ENCODE peak calls at places on chromosome 15, in nine cellular contexts. S, A, F, N, K, I, Y, Q and W are unnamed samples.

GRCh38 chr15:73870700-73871408 is 2.5 kb upstream of the TBC1D21 start:
- DNase-seq in S (peak), A (no peak), F (no peak), N (no peak), K (no peak), I (no peak), Y (no peak), Q (no peak), W (peak)

GRCh38 chr15:85837011-85837433 is 42.3 kb upstream of the KLHL25 start:
- DNase-seq in S (no peak), A (peak), F (no peak), N (no peak), K (no peak), I (no peak), Y (no peak), Q (no peak), W (no peak)

GRCh38 chr15:82531496-82532382 is 8.5 kb downstream of the RPS17 start:
- DNase-seq in S (no peak), A (no peak), F (no peak), N (no peak), K (no peak), I (no peak), Y (no peak), Q (no peak), W (no peak)

GRCh38 chr15:57727031-57727430 is 20.5 kb downstream of the POLR2M start:
- DNase-seq in S (no peak), A (peak), F (no peak), N (no peak), K (no peak), I (no peak), Y (no peak), Q (no peak), W (no peak)

GRCh38 chr15:90004671-90005070 is 3.5 kb downstream of the ZNF710 start:
- DNase-seq in S (peak), A (peak), F (no peak), N (no peak), K (no peak), I (no peak), Y (no peak), Q (no peak), W (no peak)

GRCh38 chr15:45114076-45114750 is at the start of the genes DUOX2 and DUOXA2:
- DNase-seq in S (no peak), A (no peak), F (peak), N (peak), K (no peak), I (no peak), Y (no peak), Q (no peak), W (no peak)

GRCh38 chr15:77083381-77084160 is 12.7 kb upstream of the TSPAN3 start:
- DNase-seq in S (peak), A (peak), F (peak), N (peak), K (no peak), I (no peak), Y (peak), Q (peak), W (peak)

GRCh38 chr15:78977091-78977571 is 32.3 kb upstream of the CTSH start:
- DNase-seq in S (no peak), A (no peak), F (no peak), N (no peak), K (no peak), I (no peak), Y (no peak), Q (no peak), W (no peak)

GRCh38 chr15:76546805-76547204 is 210.2 kb downstream of the ISL2 start:
- DNase-seq in S (no peak), A (no peak), F (no peak), N (no peak), K (no peak), I (no peak), Y (no peak), Q (no peak), W (no peak)

GRCh38 chr15:73927476-73928240 is 1.4 kb downstream of the LOXL1 start:
- DNase-seq in S (peak), A (peak), F (peak), N (peak), K (no peak), I (peak), Y (no peak), Q (peak), W (peak)

GRCh38 chr15:58458076-58458475 is 26.3 kb downstream of the LIPC start:
- DNase-seq in S (no peak), A (no peak), F (no peak), N (no peak), K (no peak), I (no peak), Y (no peak), Q (no peak), W (peak)

GRCh38 chr15:77225641-77226040 is 154.7 kb upstream of the TSPAN3 start:
- DNase-seq in S (peak), A (no peak), F (no peak), N (no peak), K (no peak), I (no peak), Y (no peak), Q (no peak), W (no peak)

GRCh38 chr15:31465083-31465955 is 138.7 kb downstream of the KLF13 start:
- DNase-seq in S (no peak), A (peak), F (peak), N (no peak), K (no peak), I (no peak), Y (no peak), Q (no peak), W (no peak)

GRCh38 chr15:78056714-78057269 is 20.7 kb downstream of the TBC1D2B start:
- DNase-seq in S (no peak), A (peak), F (no peak), N (peak), K (peak), I (no peak), Y (no peak), Q (peak), W (peak)

GRCh38 chr15:44722011-44722410 is 10.7 kb downstream of the B2M start:
- DNase-seq in S (no peak), A (no peak), F (no peak), N (no peak), K (no peak), I (no peak), Y (no peak), Q (no peak), W (no peak)

GRCh38 chr15:80183886-80184285 is 31.1 kb downstream of the FAH start:
- DNase-seq in S (no peak), A (no peak), F (no peak), N (no peak), K (no peak), I (no peak), Y (no peak), Q (no peak), W (no peak)

GRCh38 chr15:46441294-46442062 is 806.6 kb downstream of the SQOR start:
- DNase-seq in S (no peak), A (no peak), F (no peak), N (no peak), K (no peak), I (no peak), Y (no peak), Q (no peak), W (no peak)

GRCh38 chr15:36658905-36659304 is 79.5 kb downstream of the CDIN1 start:
- DNase-seq in S (no peak), A (no peak), F (no peak), N (no peak), K (no peak), I (no peak), Y (no peak), Q (no peak), W (no peak)

GRCh38 chr15:92020765-92021164 is 167.3 kb downstream of the SLCO3A1 start:
- DNase-seq in S (peak), A (no peak), F (no peak), N (no peak), K (no peak), I (no peak), Y (no peak), Q (no peak), W (no peak)

GRCh38 chr15:60840703-60841411 is 361.9 kb upstream of the ICE2 start:
- DNase-seq in S (no peak), A (no peak), F (no peak), N (no peak), K (peak), I (no peak), Y (no peak), Q (peak), W (no peak)

GRCh38 chr15:38463893-38464292 is 10.0 kb downstream of the FAM98B start:
- DNase-seq in S (no peak), A (no peak), F (no peak), N (no peak), K (no peak), I (no peak), Y (no peak), Q (no peak), W (no peak)

GRCh38 chr15:69668963-69669362 is 216.3 kb downstream of the RPLP1 start:
- DNase-seq in S (no peak), A (no peak), F (no peak), N (no peak), K (peak), I (no peak), Y (no peak), Q (no peak), W (peak)

GRCh38 chr15:26177816-26178215 is 314.7 kb upstream of the ATP10A start:
- DNase-seq in S (no peak), A (no peak), F (no peak), N (no peak), K (no peak), I (no peak), Y (no peak), Q (no peak), W (no peak)

GRCh38 chr15:40369474-40369869 is 11.5 kb downstream of the DISP2 start:
- DNase-seq in S (no peak), A (no peak), F (no peak), N (no peak), K (no peak), I (no peak), Y (no peak), Q (no peak), W (no peak)

GRCh38 chr15:55222588-55222987 is 25.8 kb upstream of the RSL24D1 start:
- DNase-seq in S (no peak), A (no peak), F (no peak), N (no peak), K (no peak), I (no peak), Y (no peak), Q (no peak), W (no peak)

GRCh38 chr15:98555173-98555515 is 93.2 kb upstream of the IGF1R start:
- DNase-seq in S (peak), A (no peak), F (no peak), N (no peak), K (no peak), I (no peak), Y (no peak), Q (no peak), W (no peak)

GRCh38 chr15:62248277-62248974 is 83.3 kb upstream of the C2CD4B start:
- DNase-seq in S (no peak), A (peak), F (no peak), N (no peak), K (peak), I (no peak), Y (no peak), Q (no peak), W (no peak)

GRCh38 chr15:29636921-29637320 is 185.3 kb downstream of the TJP1 start:
- DNase-seq in S (no peak), A (no peak), F (no peak), N (no peak), K (no peak), I (no peak), Y (no peak), Q (no peak), W (no peak)

GRCh38 chr15:38671675-38672141 is 107.1 kb upstream of the RASGRP1 start:
- DNase-seq in S (no peak), A (no peak), F (no peak), N (no peak), K (no peak), I (no peak), Y (no peak), Q (peak), W (no peak)

GRCh38 chr15:74144153-74144775 is 13.9 kb downstream of the ISLR2 start:
- DNase-seq in S (no peak), A (no peak), F (no peak), N (no peak), K (no peak), I (peak), Y (no peak), Q (no peak), W (no peak)

GRCh38 chr15:26260517-26261133 is 397.5 kb upstream of the ATP10A start:
- DNase-seq in S (no peak), A (no peak), F (no peak), N (peak), K (peak), I (no peak), Y (no peak), Q (no peak), W (no peak)

GRCh38 chr15:91885714-91886265 is 32.3 kb downstream of the SLCO3A1 start:
- DNase-seq in S (peak), A (no peak), F (no peak), N (no peak), K (peak), I (no peak), Y (no peak), Q (no peak), W (no peak)

GRCh38 chr15:95994418-95994817 is 336.1 kb upstream of the NR2F2 start:
- DNase-seq in S (peak), A (no peak), F (no peak), N (no peak), K (no peak), I (no peak), Y (no peak), Q (no peak), W (no peak)

GRCh38 chr15:40743921-40744809 is 10.9 kb downstream of the RMDN3 start:
- DNase-seq in S (peak), A (peak), F (peak), N (no peak), K (no peak), I (no peak), Y (no peak), Q (peak), W (no peak)

GRCh38 chr15:56261854-56262509 is 18.3 kb upstream of the RFX7 start:
- DNase-seq in S (no peak), A (no peak), F (no peak), N (no peak), K (no peak), I (no peak), Y (no peak), Q (no peak), W (no peak)

GRCh38 chr15:90035835-90036220 is 34.7 kb downstream of the ZNF710 start:
- DNase-seq in S (no peak), A (no peak), F (peak), N (peak), K (no peak), I (no peak), Y (no peak), Q (no peak), W (peak)

GRCh38 chr15:84658080-84658787 is at the start of gene NMB:
- DNase-seq in S (peak), A (peak), F (peak), N (peak), K (peak), I (peak), Y (peak), Q (peak), W (peak)

GRCh38 chr15:63349156-63349555 is 32.5 kb downstream of the CA12 start:
- DNase-seq in S (no peak), A (peak), F (no peak), N (no peak), K (no peak), I (no peak), Y (no peak), Q (no peak), W (no peak)

GRCh38 chr15:59405079-59405478 is 32.4 kb upstream of the MYO1E start:
- DNase-seq in S (no peak), A (no peak), F (no peak), N (no peak), K (no peak), I (no peak), Y (no peak), Q (no peak), W (no peak)

GRCh38 chr15:52199271-52199670 is 8.1 kb upstream of the GNB5 start:
- DNase-seq in S (no peak), A (no peak), F (no peak), N (no peak), K (no peak), I (no peak), Y (no peak), Q (no peak), W (no peak)
- TF ChIP-seq CTCF in S (no peak), A (no peak), F (no peak), N (no peak), K (no peak), I (no peak), Y (no peak), Q (no peak), W (no peak)

GRCh38 chr15:88982946-88983342 is 69.8 kb upstream of the MFGE8 start:
- DNase-seq in S (no peak), A (no peak), F (no peak), N (no peak), K (no peak), I (no peak), Y (no peak), Q (no peak), W (no peak)

GRCh38 chr15:88982304-88982945 is 69.2 kb upstream of the MFGE8 start:
- DNase-seq in S (peak), A (no peak), F (no peak), N (peak), K (no peak), I (no peak), Y (no peak), Q (no peak), W (peak)

GRCh38 chr15:88981244-88982215 is 68.4 kb upstream of the MFGE8 start:
- DNase-seq in S (no peak), A (no peak), F (no peak), N (no peak), K (no peak), I (no peak), Y (no peak), Q (no peak), W (no peak)

GRCh38 chr15:88985547-88986393 is 72.6 kb upstream of the MFGE8 start:
- DNase-seq in S (no peak), A (no peak), F (no peak), N (no peak), K (no peak), I (no peak), Y (no peak), Q (no peak), W (no peak)

DNA sequence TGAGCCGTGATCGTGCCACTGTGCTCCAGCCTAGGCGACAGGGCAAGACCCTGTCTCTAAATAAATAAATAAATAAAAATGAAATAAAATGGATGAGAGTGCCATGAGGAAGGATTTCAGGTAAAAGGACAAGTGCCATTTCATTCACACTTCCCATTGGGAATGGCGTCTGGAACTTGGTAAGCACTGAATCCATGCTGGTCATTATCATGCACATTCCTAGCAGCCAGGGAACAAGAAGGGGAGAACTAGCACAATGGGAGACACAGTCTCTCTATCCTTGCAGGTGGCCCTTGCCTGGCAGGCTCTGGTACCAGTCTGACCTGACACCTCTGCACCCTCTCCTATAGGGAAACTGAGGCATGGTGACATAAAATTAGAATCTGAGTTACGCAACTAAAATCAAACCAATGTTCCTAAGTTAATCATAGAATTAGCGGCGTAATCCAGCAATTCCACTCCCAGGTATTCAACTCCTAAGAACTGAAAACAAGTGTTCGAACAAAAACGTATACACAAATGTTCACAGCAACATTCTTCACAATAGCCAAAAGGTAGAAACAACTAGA is 70.8 kb upstream of the MFGE8 start:
- DNase-seq in S (no peak), A (no peak), F (no peak), N (no peak), K (no peak), I (no peak), Y (no peak), Q (no peak), W (no peak)
- H3K27ac ChIP-seq in S (no peak), A (no peak), F (no peak), N (no peak), K (no peak), I (no peak), Y (no peak), Q (no peak), W (no peak)

DNA sequence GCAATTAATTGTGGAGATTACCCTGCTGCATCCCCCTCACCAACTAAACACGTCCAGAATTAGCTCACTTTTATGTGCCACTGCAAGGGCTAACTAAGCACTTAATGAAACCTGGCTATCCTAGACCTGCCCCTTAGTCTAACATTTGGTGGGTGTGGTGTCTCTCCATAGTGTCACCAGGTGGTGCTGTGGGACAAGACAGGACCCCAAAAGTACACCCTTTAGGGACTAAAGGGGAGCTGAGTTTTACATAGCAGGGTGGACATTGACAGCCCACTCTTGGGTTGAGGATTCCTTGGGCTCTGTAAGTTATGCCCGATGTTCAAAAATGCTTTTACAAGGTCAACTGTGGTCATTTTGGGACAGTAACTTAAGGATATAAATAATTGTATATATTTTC is 5.7 kb downstream of the DUT start:
- DNase-seq in S (peak), A (peak), F (no peak), N (no peak), K (peak), I (peak), Y (no peak), Q (no peak), W (no peak)
- TF ChIP-seq CTCF in S (peak), A (peak), F (peak), N (no peak), K (peak), I (peak), Y (no peak), Q (peak), W (peak)

GRCh38 chr15:66169023-66169422 is 84.5 kb downstream of the MEGF11 start:
- DNase-seq in S (no peak), A (no peak), F (no peak), N (no peak), K (peak), I (no peak), Y (no peak), Q (no peak), W (no peak)
- H3K27ac ChIP-seq in S (no peak), A (no peak), F (no peak), N (no peak), K (no peak), I (no peak), Y (no peak), Q (no peak), W (no peak)

GRCh38 chr15:101151286-101151685 is 100.6 kb downstream of the CHSY1 start:
- DNase-seq in S (no peak), A (no peak), F (no peak), N (peak), K (no peak), I (no peak), Y (no peak), Q (no peak), W (no peak)

GRCh38 chr15:101149864-101150722 is 101.8 kb downstream of the CHSY1 start:
- DNase-seq in S (no peak), A (no peak), F (no peak), N (no peak), K (no peak), I (no peak), Y (no peak), Q (no peak), W (no peak)

GRCh38 chr15:101153801-101154656 is 97.8 kb downstream of the CHSY1 start:
- DNase-seq in S (no peak), A (no peak), F (no peak), N (no peak), K (no peak), I (no peak), Y (no peak), Q (no peak), W (no peak)

GRCh38 chr15:101150723-101151040 is 101.2 kb downstream of the CHSY1 start:
- DNase-seq in S (no peak), A (no peak), F (no peak), N (no peak), K (no peak), I (no peak), Y (no peak), Q (no peak), W (no peak)

GRCh38 chr15:101152914-101153313 is 98.9 kb downstream of the CHSY1 start:
- DNase-seq in S (no peak), A (no peak), F (no peak), N (no peak), K (no peak), I (no peak), Y (no peak), Q (no peak), W (no peak)
- TF ChIP-seq CTCF in S (peak), A (no peak), F (peak), N (no peak), K (peak), I (peak), Y (no peak), Q (no peak), W (peak)